ENCODE peak calls at places on chromosomes 13 and 19, in ten cellular contexts. Q is left ventricle myocardium inferior, A is GM10248, J is tibial nerve, K is HFFc6, G is retinal pigment epithelial cell, B is omental fat pad, F is H1, Y is lower leg skin, N is brain microvascular endothelial cell. H is an unnamed sample.

GRCh38 chr19:12783226-12783848 is 7.9 kb upstream of the JUNB start:
- DNase-seq in J (no peak), A (peak), B (no peak), F (no peak), Y (no peak), N (no peak), G (no peak), K (no peak), Q (no peak), H (no peak)

GRCh38 chr19:30744741-30745475 is 372.7 kb downstream of the ZNF536 start:
- DNase-seq in Q (no peak), J (no peak), G (no peak), N (no peak), F (peak), A (no peak), B (no peak), K (no peak), Y (no peak), H (peak)

GRCh38 chr19:7540761-7541480 is 5.4 kb downstream of the PNPLA6 start:
- DNase-seq in F (peak), Y (no peak), N (no peak), Q (no peak), J (no peak), B (no peak), A (no peak), K (no peak), G (no peak), H (peak)

GRCh38 chr13:77990973-77991372 is 72.3 kb upstream of the EDNRB start:
- DNase-seq in Y (no peak), F (no peak), Q (peak), N (no peak), G (no peak), A (no peak), K (no peak), J (no peak), B (no peak), H (no peak)

GRCh38 chr13:113417836-113418721 is 35.2 kb downstream of the ADPRHL1 start:
- DNase-seq in Q (no peak), G (no peak), F (no peak), J (no peak), Y (no peak), N (no peak), B (no peak), K (no peak), A (no peak), H (no peak)

GRCh38 chr13:34174671-34175145 is 356.8 kb downstream of the RFC3 start:
- DNase-seq in K (peak), F (no peak), B (no peak), J (no peak), N (no peak), Q (no peak), Y (no peak), G (no peak), A (no peak), H (no peak)

GRCh38 chr19:2800506-2800905 is 15.2 kb downstream of the THOP1 start:
- DNase-seq in K (no peak), F (no peak), N (no peak), G (no peak), Y (no peak), B (no peak), Q (peak), J (no peak), A (no peak), H (no peak)

GRCh38 chr19:46478356-46478986 is 7.1 kb upstream of the PNMA8A start:
- DNase-seq in N (peak), K (peak), F (peak), B (no peak), A (no peak), G (no peak), Y (no peak), J (no peak), Q (no peak), H (no peak)

GRCh38 chr19:48614436-48615144 is at the start of gene FAM83E:
- DNase-seq in N (no peak), B (no peak), G (no peak), J (no peak), K (no peak), F (peak), A (no peak), Q (no peak), Y (no peak), H (no peak)

GRCh38 chr13:29849731-29850212 is 645 bp downstream of the UBL3 start:
- DNase-seq in Y (peak), G (peak), J (peak), F (peak), K (peak), A (peak), N (peak), Q (peak), B (peak), H (no peak)

DNA sequence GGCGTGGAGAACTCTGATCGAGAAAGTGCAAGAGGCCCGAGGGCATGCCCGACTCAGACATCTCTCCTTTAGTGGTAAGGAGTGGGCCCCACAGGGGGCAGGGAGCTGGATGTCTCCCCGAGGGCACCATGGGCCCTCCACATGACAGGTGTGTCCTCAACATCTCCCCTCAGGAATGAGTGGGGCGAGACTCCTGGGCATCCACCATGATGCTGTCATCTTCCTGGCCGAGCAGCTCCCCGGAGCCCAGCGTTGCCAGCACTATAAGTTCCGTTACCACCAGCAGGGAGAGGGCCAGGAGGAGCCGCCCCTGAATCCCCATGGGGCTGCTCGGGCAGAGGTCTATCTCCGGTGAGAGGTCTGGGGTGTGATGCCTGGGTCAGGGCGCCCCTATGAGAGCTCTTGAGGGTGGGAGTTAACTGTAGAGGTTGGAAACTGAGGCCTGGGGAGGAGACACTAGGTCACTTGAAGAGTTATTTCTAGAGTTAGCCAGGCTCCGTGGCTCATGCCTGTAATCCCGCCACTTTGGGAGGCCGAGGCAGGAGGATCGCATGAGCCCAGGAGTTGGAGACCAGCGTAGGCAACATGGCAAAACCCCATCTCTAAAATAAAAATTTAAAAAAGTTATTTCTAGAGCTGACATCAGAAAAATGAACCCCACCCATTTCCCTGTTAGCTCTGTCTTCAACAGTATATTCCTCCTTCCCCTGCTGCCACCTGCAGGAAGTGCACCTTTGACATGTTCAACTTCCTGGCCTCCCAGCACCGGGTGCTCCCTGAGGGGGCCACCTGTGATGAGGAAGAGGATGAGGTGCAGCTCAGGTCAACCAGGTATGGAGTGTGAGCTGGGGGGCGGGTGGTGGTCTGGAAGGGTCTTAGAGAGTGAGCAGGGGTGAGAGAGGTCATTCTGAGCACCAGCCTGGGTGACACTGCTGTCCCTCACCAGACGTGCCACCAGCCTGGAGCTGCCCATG is 5.1 kb downstream of the IGFLR1 start:
- DNase-seq in K (no peak), Q (no peak), J (no peak), B (no peak), Y (no peak), A (no peak), F (no peak), N (no peak), G (no peak), H (no peak)
- TF ChIP-seq CTCF in K (peak), Q (no peak), J (no peak), B (no peak), Y (no peak), A (peak), F (no peak), N (peak), G (no peak), H (no peak)

DNA sequence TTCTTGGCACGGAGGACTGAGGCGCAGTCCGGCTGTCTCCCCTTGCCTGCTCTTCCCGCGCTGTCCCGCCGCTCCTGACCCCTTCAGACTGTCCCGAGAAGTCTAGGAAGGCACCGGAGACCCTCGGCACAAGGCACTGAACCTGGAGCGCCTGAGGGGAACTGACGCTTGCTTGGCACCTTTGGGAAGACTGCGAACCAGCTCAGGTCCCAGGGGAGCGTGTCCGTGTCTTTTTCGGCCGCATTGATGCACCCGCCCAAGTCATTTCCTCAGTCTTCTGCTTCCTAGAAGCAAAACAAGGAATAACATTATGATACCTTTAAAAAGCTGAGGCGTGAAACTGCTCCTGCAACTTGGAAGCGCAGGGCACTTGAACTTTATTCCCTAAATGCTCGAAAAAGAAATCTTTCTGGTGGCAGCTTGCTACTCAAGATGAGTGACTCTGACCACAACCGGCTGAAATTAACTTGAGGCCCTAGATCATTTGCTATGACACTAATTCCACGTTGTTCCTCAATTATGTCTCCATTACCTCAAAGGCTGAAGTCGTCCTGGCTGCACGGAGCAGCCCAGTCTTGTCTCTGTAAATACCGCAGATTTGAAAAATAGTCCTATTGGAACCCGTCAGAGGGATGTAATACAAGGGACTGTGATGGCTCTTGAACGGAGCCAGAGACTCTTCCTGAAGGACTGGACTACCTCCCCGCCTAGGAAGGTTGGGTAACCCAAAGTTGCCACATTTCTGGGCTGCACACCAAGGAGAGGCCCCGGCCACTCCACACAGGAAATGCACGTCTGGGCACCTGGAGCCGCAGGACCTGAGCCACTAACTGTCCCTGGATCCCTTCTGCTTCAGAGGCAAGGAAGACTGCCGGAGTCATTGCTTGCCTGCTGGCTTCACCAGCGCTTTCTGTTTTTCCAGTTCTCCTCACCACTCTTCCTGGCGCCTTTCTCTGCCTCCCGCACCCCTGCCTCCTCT is 947 bp upstream of the FLT1 start:
- DNase-seq in K (no peak), B (no peak), Y (no peak), Q (no peak), G (no peak), A (no peak), F (peak), J (no peak), N (no peak), H (no peak)
- TF ChIP-seq CTCF in K (no peak), B (no peak), Y (no peak), Q (no peak), G (no peak), A (no peak), F (no peak), J (no peak), N (no peak), H (no peak)

GRCh38 chr19:27748551-27749152 is 1464.3 kb downstream of the UQCRFS1 start:
- DNase-seq in J (no peak), N (no peak), G (no peak), Q (no peak), Y (no peak), B (no peak), A (no peak), F (no peak), K (no peak), H (no peak)

GRCh38 chr19:27742041-27742440 is 1470.9 kb downstream of the UQCRFS1 start:
- DNase-seq in G (no peak), B (no peak), Q (no peak), J (no peak), Y (no peak), F (no peak), N (no peak), K (no peak), A (no peak), H (peak)

GRCh38 chr19:27746691-27747380 is 1466.1 kb downstream of the UQCRFS1 start:
- DNase-seq in G (no peak), Y (peak), N (peak), A (no peak), Q (peak), J (no peak), K (no peak), F (peak), B (no peak), H (peak)

GRCh38 chr19:27744926-27745844 is 1467.8 kb downstream of the UQCRFS1 start:
- DNase-seq in Q (no peak), F (no peak), K (peak), Y (peak), J (no peak), N (no peak), A (no peak), B (no peak), G (no peak), H (peak)

DNA sequence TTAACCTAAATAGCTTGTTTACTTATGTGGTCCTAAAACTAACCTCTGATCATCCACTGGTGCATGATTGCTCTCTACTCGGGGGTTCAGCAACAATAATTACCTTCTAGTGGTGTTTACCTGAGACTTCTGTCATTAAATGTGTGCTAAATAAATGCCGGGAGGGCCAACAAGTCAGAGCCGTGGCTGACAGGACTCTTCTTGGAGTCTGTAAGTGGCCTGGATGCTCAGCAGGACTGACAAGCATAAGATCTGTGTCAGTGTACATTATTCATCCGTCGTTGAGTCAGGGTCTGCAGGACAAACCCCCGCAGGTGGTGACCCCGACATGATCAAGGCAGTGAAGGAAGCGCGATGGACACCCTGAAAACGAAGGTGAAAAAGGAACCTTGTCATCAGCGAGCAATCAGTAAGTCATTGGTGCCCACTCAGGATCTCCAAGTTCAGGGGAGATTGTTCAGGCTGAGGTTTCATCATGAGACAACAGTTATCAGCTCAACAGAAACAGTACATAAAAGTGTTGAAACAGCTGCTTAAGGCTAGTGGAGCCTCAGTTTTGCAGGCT is 1466.9 kb downstream of the UQCRFS1 start:
- DNase-seq in N (no peak), K (no peak), Q (no peak), F (peak), Y (peak), G (no peak), J (no peak), B (no peak), A (no peak), H (peak)
- TF ChIP-seq CTCF in N (no peak), K (no peak), Q (no peak), F (no peak), Y (no peak), G (no peak), J (no peak), B (no peak), A (no peak), H (no peak)

DNA sequence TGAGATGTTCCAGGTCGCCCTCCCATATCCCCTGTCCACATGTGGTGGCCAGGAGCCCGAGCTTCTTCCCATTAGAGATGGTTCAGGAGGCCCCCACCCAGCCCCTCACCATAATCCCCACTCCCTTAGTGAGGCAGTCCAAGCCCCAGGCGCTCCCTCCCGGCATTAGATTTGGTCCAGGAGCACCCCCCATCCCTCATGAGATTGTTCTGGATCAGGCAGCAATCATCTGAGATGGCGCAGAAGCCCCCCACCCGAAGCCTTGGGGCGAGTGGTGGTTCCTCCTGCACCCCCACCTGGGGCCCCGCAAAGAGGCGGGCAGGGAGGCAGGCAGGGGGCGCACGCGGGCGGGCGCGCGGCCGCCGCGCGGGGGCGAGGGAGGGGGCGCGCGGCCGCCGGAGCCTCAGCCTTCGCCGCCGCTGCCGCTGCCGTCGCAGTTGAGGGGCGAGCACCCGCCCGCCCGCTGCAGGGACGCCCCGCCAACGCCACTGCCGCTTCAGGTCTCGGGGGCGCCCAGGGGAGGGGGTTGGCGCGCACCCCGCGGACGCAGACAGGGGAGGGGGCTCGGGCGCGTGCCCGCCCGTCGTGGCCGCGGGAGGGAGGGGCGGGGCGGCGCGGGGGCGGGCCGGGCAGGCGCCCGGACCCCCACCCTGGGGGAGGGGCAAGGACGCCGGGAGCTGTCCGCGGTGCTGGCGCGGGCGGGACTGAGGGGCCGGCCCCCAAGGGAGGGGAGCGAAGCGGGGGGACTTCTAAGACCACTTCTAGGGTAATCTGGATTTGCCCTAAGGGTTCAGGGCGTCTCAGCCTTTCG is 46.4 kb upstream of the SHKBP1 start:
- DNase-seq in F (peak), B (no peak), A (peak), J (no peak), N (no peak), Y (no peak), Q (no peak), K (no peak), G (no peak), H (no peak)
- TF ChIP-seq CTCF in F (peak), B (no peak), A (peak), J (no peak), N (peak), Y (no peak), Q (no peak), K (peak), G (peak), H (peak)

DNA sequence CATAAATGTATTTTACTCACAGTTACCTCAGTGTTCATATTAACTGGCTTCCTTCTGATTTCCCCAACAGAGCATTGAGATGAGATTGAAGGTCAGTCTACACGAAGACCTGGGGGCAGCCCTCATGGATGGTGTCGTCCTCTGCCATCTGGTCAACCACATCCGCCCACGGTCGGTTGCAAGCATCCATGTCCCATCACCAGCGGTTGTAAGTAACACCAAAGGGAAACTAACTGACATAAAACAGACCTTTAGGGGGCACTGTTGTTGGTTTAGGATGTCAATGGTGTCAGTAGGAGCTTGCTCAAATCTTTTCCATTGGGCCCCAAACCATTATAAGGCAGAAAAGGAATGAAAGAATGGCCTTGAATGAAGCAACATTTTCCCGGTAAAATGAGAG is 68.2 kb downstream of the ESD start:
- DNase-seq in B (no peak), Y (no peak), J (no peak), A (peak), Q (no peak), F (no peak), K (no peak), N (no peak), G (no peak), H (no peak)
- TF ChIP-seq CTCF in B (no peak), Y (no peak), J (no peak), A (no peak), Q (no peak), F (no peak), K (peak), N (peak), G (peak), H (no peak)

DNA sequence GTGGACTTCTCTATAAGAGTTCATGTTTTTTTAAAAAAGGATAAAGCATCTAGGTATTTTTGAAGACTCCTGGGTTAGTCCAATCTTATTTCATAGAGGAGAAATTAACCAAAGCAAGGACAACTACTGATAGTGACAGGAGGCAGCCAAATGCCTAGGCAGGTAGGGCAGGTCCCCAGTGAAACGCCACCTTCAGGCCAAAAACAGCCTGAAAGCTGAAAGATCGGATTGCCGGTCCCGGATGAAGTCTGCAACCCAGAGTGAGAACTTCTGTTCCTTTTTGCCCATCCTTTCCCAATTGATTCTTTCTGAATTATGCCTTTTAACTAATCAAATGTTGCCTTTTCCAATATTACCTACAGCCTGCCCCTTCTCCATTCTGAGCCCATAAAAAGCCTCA is 6.1 kb upstream of the GGACT start:
- DNase-seq in B (no peak), Q (no peak), N (no peak), K (no peak), A (no peak), J (no peak), Y (no peak), G (no peak), F (peak), H (no peak)
- TF ChIP-seq CTCF in B (no peak), Q (no peak), N (peak), K (peak), A (peak), J (no peak), Y (no peak), G (peak), F (peak), H (no peak)

H was measured in osteocyte.